ENCODE peak calls at places on chromosomes 13 and 19, in five cellular contexts. M is cardiac fibroblast, J is GM10248, U is fibroblast of villous mesenchyme, K is right atrium auricular region. R is an unnamed sample.

GRCh38 chr19:53537126-53537522 is 821 bp upstream of the ZNF331 start:
- DNase-seq in M (no peak), J (no peak), U (no peak), K (no peak), R (no peak)

GRCh38 chr19:7970716-7971448 is 27.4 kb upstream of the TIMM44 start:
- DNase-seq in M (peak), J (peak), U (peak), K (no peak), R (peak)

GRCh38 chr19:31960474-31960873 is 384.9 kb upstream of the ZNF507 start:
- DNase-seq in M (no peak), J (no peak), U (no peak), K (no peak), R (no peak)

GRCh38 chr19:17246681-17247425 is 1.1 kb upstream of the NR2F6 start:
- DNase-seq in M (peak), J (no peak), U (peak), K (no peak), R (no peak)

GRCh38 chr19:46351241-46352041 is 4.6 kb downstream of the PPP5C start:
- DNase-seq in M (peak), J (peak), U (peak), K (peak), R (peak)

GRCh38 chr19:8307400-8307964 is 676 bp downstream of the CD320 start:
- DNase-seq in M (no peak), J (no peak), U (no peak), K (peak), R (no peak)

GRCh38 chr19:41431426-41432386 is 4.5 kb upstream of the B3GNT8 start:
- DNase-seq in M (peak), J (no peak), U (peak), K (peak), R (no peak)

GRCh38 chr13:106101201-106101600 is 434.3 kb downstream of the EFNB2 start:
- DNase-seq in M (no peak), J (no peak), U (no peak), K (no peak), R (no peak)

GRCh38 chr19:39405930-39406655 is 554 bp upstream of the ZFP36 start:
- DNase-seq in M (no peak), J (no peak), U (no peak), K (peak), R (no peak)

GRCh38 chr13:33256148-33256547 is 29.4 kb downstream of the STARD13 start:
- DNase-seq in M (no peak), J (no peak), U (no peak), K (no peak), R (no peak)

GRCh38 chr19:11355160-11356073 is at the start of gene PLPPR2:
- DNase-seq in M (peak), J (peak), U (peak), K (peak), R (peak)

GRCh38 chr13:24050796-24051715 is 109.5 kb upstream of the SPATA13 start:
- DNase-seq in M (no peak), J (no peak), U (no peak), K (no peak), R (no peak)

GRCh38 chr19:6030214-6030507 is 52.2 kb upstream of the RANBP3 start:
- DNase-seq in M (peak), J (no peak), U (peak), K (no peak), R (no peak)

GRCh38 chr19:35963514-35963913 is 27.3 kb downstream of the LRFN3 start:
- DNase-seq in M (peak), J (no peak), U (peak), K (no peak), R (no peak)

GRCh38 chr13:95745752-95746151 is 68.8 kb downstream of the DNAJC3 start:
- DNase-seq in M (no peak), J (no peak), U (peak), K (no peak), R (no peak)

GRCh38 chr19:38792250-38793111 is 3.5 kb downstream of the LGALS7B start:
- DNase-seq in M (no peak), J (peak), U (no peak), K (peak), R (peak)

GRCh38 chr13:45490068-45490467 is 25.3 kb downstream of the COG3 start:
- DNase-seq in M (no peak), J (no peak), U (no peak), K (no peak), R (no peak)
- TF ChIP-seq CTCF in M (no peak), J (peak), U (no peak), K (peak), R (peak)

DNA sequence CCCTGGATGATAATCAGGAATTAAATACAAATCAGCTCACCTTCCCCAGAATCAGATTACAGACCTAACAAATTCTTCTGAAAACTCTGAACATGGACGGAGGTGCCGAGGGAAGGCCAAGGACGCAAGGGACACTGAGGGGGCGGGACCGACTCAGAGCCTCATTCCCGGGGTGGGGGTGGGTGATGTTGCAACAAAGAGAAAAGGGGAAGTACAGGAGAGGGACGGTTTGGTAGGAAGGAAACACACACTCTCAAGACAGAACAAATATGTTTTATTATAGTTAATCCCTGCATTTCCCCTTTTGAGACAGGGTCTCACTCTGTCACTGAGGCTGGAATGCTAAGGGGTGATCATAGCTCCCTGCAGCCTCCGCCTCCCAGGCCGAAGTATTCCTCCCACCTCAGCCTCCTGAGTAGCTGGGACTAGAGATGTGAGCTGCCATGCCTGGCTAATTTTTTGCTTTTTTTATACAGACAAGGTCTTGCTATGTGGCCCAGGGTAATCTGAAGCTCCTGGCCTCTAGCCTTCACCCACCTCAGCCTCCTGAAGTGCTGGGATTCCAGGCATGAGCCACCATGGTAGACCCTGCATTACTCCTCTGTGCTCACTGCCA is 786 bp upstream of the LILRA2 start:
- DNase-seq in M (no peak), J (peak), U (no peak), K (no peak), R (no peak)
- TF ChIP-seq CTCF in M (no peak), J (no peak), U (no peak), K (no peak), R (no peak)

GRCh38 chr19:24033308-24033961 is 53.6 kb upstream of the ZNF254 start:
- DNase-seq in M (peak), J (peak), U (peak), K (peak), R (peak)
- TF ChIP-seq CTCF in M (no peak), J (peak), U (no peak), K (peak), R (no peak)

GRCh38 chr13:52845766-52846566 is 2.5 kb downstream of the PCDH8 start:
- DNase-seq in M (no peak), J (peak), U (no peak), K (no peak), R (peak)

GRCh38 chr13:52847322-52847681 is 1.1 kb downstream of the PCDH8 start:
- DNase-seq in M (no peak), J (no peak), U (no peak), K (no peak), R (no peak)

GRCh38 chr13:52845334-52845761 is 3.1 kb downstream of the PCDH8 start:
- DNase-seq in M (no peak), J (no peak), U (no peak), K (no peak), R (no peak)

GRCh38 chr13:52847682-52848432 is 583 bp downstream of the PCDH8 start:
- DNase-seq in M (no peak), J (no peak), U (no peak), K (no peak), R (no peak)

DNA sequence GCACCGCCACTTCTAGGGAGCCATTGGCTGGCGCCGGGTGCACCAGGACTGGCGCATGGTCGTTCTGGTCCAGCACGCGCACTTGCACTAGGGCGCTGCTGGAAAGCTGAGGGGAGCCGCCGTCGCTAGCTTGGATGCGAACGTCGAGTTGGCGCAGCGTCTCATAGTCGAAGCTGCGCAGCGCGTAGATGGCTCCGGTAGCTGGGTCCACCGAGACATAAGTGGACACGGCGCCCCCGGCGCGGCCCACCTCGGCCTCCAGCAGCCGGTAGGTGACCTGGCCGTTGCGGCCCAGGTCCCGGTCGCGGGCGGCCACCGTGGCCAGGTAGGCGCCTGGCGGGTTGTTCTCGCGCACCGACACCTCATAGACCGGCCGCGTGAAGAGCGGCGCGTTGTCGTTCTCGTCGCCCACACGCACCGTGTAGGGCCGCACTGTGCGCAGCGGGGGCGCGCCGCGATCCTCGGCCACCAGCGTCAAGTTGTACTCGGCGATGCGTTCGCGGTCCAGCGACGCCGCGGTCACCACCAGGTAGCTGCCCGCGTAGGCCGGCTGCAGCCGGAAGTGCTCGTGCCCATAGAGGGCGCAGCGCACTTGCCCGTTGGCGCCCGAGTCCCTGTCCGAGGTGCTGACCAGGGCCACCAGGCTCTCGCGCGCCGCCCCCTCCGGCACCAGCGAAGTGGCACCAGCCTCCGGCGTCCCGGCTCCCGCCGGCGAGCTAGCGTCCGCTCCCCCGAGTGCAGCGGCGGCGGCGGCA is 1.7 kb downstream of the PCDH8 start:
- DNase-seq in M (no peak), J (no peak), U (peak), K (no peak), R (peak)
- TF ChIP-seq CTCF in M (peak), J (no peak), U (no peak), K (peak), R (peak)

GRCh38 chr19:55082023-55082851 is 6.6 kb downstream of the EPS8L1 start:
- DNase-seq in M (peak), J (peak), U (peak), K (no peak), R (no peak)

GRCh38 chr19:55081773-55082022 is 6.0 kb downstream of the EPS8L1 start:
- DNase-seq in M (no peak), J (no peak), U (no peak), K (no peak), R (no peak)

GRCh38 chr19:55080121-55080914 is 4.6 kb downstream of the EPS8L1 start:
- DNase-seq in M (peak), J (peak), U (peak), K (no peak), R (peak)

GRCh38 chr19:55079400-55080038 is 3.9 kb downstream of the EPS8L1 start:
- DNase-seq in M (no peak), J (no peak), U (no peak), K (no peak), R (peak)

GRCh38 chr19:55080915-55081772 is 5.5 kb downstream of the EPS8L1 start:
- DNase-seq in M (peak), J (peak), U (peak), K (no peak), R (peak)
- TF ChIP-seq CTCF in M (no peak), J (no peak), U (no peak), K (no peak), R (no peak)

R was measured in GM13976.